ENCODE peak calls at places on chromosomes 11 and 22, in eight cellular contexts. V is right lobe of liver; X is brain microvascular endothelial cell; B is posterior vena cava; N is activated CD4-positive, alpha-beta T cell treated with anti-CD3 and anti-CD28 coated beads for 24 hours; I is NCI-H2029; H is NT2/D1; Q is stimulated activated CD8-positive, alpha-beta memory T cell treated with anti-CD3 and anti-CD28 coated beads, Interleukin-4, amount 100 ng/mL, for 24 hours. Z is an unnamed sample.
A peak's percentile ranks its signal among the peaks of the same experiment; 100 is the strongest.

GRCh38 chr11:62337682-62338181 is 484 bp downstream of the ASRGL1 start:
- DNase-seq in B (peak; percentile 82), Q (no peak), N (no peak), I (peak; percentile 5), X (no peak), H (no peak), V (peak; percentile 57), Z (no peak)

GRCh38 chr11:57460017-57460755 is at the start of gene RTN4RL2:
- DNase-seq in Q (no peak), X (peak; percentile 20), N (no peak), V (peak; percentile 77), H (no peak), I (peak; percentile 50), B (no peak), Z (peak; percentile 63)

GRCh38 chr11:56994532-56994931 is 5.8 kb downstream of the OR5AK2 start:
- DNase-seq in B (no peak), N (no peak), V (no peak), X (no peak), Q (no peak), H (no peak), I (no peak), Z (no peak)

GRCh38 chr22:19941365-19942070 is at the start of the genes COMT and TXNRD2:
- DNase-seq in Q (peak; percentile 57), N (peak; percentile 63), B (peak; percentile 94), I (no peak), H (peak; percentile 49), X (peak; percentile 28), V (peak; percentile 80), Z (no peak)

GRCh38 chr22:45531944-45532631 is 29.4 kb downstream of the FBLN1 start:
- DNase-seq in I (no peak), X (no peak), B (no peak), N (no peak), H (no peak), V (no peak), Q (no peak), Z (no peak)

GRCh38 chr11:129061466-129062194 is 119.0 kb upstream of the TP53AIP1 start:
- DNase-seq in X (peak; percentile 82), N (no peak), H (no peak), V (no peak), Q (no peak), I (no peak), B (no peak), Z (peak; percentile 41)

GRCh38 chr22:36986242-36986821 is 32.9 kb downstream of the TST start:
- DNase-seq in N (peak; percentile 53), V (peak; percentile 14), B (no peak), Q (peak; percentile 30), X (no peak), I (no peak), H (no peak), Z (no peak)

GRCh38 chr22:37165940-37166674 is 16.4 kb upstream of the IL2RB start:
- DNase-seq in I (no peak), V (peak; percentile 49), X (no peak), Q (no peak), N (no peak), B (peak; percentile 58), H (no peak), Z (no peak)

GRCh38 chr11:19769820-19770219 is 57.2 kb downstream of the NAV2 start:
- DNase-seq in B (no peak), V (no peak), H (no peak), Q (no peak), X (peak; percentile 50), I (no peak), N (no peak), Z (peak; percentile 93)

GRCh38 chr11:95549276-95549675 is 240.3 kb downstream of the FAM76B start:
- DNase-seq in Q (no peak), X (no peak), B (no peak), H (no peak), N (no peak), I (no peak), V (no peak), Z (no peak)

GRCh38 chr11:72721689-72722049 is 30.5 kb downstream of the ARAP1 start:
- DNase-seq in B (no peak), X (peak; percentile 14), H (no peak), I (no peak), Q (peak; percentile 24), N (no peak), V (peak; percentile 79), Z (no peak)

GRCh38 chr22:50011447-50012200 is 941 bp downstream of the IL17REL start:
- DNase-seq in I (peak; percentile 54), B (peak; percentile 63), Q (no peak), V (no peak), H (no peak), X (no peak), N (no peak), Z (no peak)

GRCh38 chr11:133382217-133382746 is 150.0 kb downstream of the OPCML start:
- DNase-seq in N (no peak), X (no peak), H (no peak), I (no peak), V (no peak), Q (no peak), B (no peak), Z (no peak)

GRCh38 chr22:44489026-44489425 is 9.0 kb downstream of the RTL6 start:
- DNase-seq in V (no peak), B (no peak), I (no peak), Q (no peak), H (no peak), X (no peak), N (no peak), Z (no peak)

GRCh38 chr11:89443366-89444303 is 47.5 kb downstream of the NOX4 start:
- DNase-seq in X (no peak), H (no peak), N (no peak), V (no peak), Q (no peak), I (no peak), B (no peak), Z (no peak)

GRCh38 chr11:65663634-65664200 is 1.0 kb upstream of the RELA start:
- DNase-seq in I (no peak), Q (no peak), V (no peak), X (no peak), N (no peak), B (no peak), H (no peak), Z (no peak)

GRCh38 chr11:17601206-17602075 is 54.4 kb downstream of the OTOG start:
- DNase-seq in X (no peak), Q (no peak), V (no peak), B (no peak), I (no peak), H (no peak), N (no peak), Z (peak; percentile 45)